ENCODE peak calls at places on chromosomes 3 and 15, in six cellular contexts. R is colonic mucosa, F is breast epithelium, U is HFFc6, G is OCI-LY7, O is choroid plexus epithelial cell. W is an unnamed sample.

GRCh38 chr3:61181874-61182273 is 69.4 kb downstream of the FHIT start:
- DNase-seq in R (no peak), F (no peak), U (no peak), G (no peak), O (peak; percentile 53), W (peak; percentile 4)

GRCh38 chr3:24155291-24155690 is 210.2 kb downstream of the NR1D2 start:
- DNase-seq in R (no peak), F (no peak), U (no peak), G (no peak), O (no peak), W (no peak)

GRCh38 chr3:196055683-196056270 is 26.1 kb downstream of the TFRC start:
- DNase-seq in R (no peak), F (no peak), U (no peak), G (no peak), O (peak; percentile 40), W (peak; percentile 13)

GRCh38 chr3:48435774-48436476 is 4.0 kb downstream of the CCDC51 start:
- DNase-seq in R (peak; percentile 92), F (peak; percentile 86), U (peak; percentile 78), G (peak; percentile 88), O (peak; percentile 93), W (peak; percentile 87)

GRCh38 chr15:62824111-62824737 is 218.3 kb upstream of the TPM1 start:
- DNase-seq in R (no peak), F (no peak), U (peak; percentile 66), G (no peak), O (peak; percentile 80), W (peak; percentile 68)

GRCh38 chr3:16303037-16303436 is 38.0 kb downstream of the OXNAD1 start:
- DNase-seq in R (no peak), F (no peak), U (no peak), G (no peak), O (no peak), W (no peak)

GRCh38 chr15:76994971-76995945 is at the start of gene PSTPIP1:
- DNase-seq in R (no peak), F (peak; percentile 42), U (no peak), G (peak; percentile 62), O (no peak), W (no peak)

GRCh38 chr3:87260270-87260669 is 16.1 kb downstream of the POU1F1 start:
- DNase-seq in R (peak; percentile 45), F (no peak), U (peak; percentile 48), G (peak; percentile 51), O (peak; percentile 81), W (peak; percentile 70)

GRCh38 chr15:60994842-60995495 is 234.1 kb downstream of the RORA start:
- DNase-seq in R (peak; percentile 26), F (no peak), U (no peak), G (no peak), O (no peak), W (no peak)

GRCh38 chr15:57213783-57214366 is 162.4 kb upstream of the CGNL1 start:
- DNase-seq in R (no peak), F (no peak), U (peak; percentile 56), G (peak; percentile 48), O (peak; percentile 84), W (peak; percentile 73)

GRCh38 chr15:42919794-42920280 is 741 bp downstream of the TTBK2 start:
- DNase-seq in R (peak; percentile 44), F (no peak), U (peak; percentile 44), G (peak; percentile 43), O (peak; percentile 41), W (peak; percentile 42)

GRCh38 chr3:36380171-36381031 is at the start of gene STAC:
- DNase-seq in R (peak; percentile 18), F (no peak), U (no peak), G (no peak), O (no peak), W (no peak)

GRCh38 chr15:25705430-25706115 is 157.6 kb downstream of the ATP10A start:
- DNase-seq in R (no peak), F (peak; percentile 41), U (no peak), G (no peak), O (no peak), W (no peak)

GRCh38 chr3:157098823-157099185 is 61.1 kb downstream of the CCNL1 start:
- DNase-seq in R (no peak), F (no peak), U (peak; percentile 62), G (no peak), O (peak; percentile 69), W (peak; percentile 68)

GRCh38 chr3:182917134-182917533 is 63.2 kb downstream of the DCUN1D1 start:
- DNase-seq in R (no peak), F (no peak), U (no peak), G (no peak), O (no peak), W (no peak)

DNA sequence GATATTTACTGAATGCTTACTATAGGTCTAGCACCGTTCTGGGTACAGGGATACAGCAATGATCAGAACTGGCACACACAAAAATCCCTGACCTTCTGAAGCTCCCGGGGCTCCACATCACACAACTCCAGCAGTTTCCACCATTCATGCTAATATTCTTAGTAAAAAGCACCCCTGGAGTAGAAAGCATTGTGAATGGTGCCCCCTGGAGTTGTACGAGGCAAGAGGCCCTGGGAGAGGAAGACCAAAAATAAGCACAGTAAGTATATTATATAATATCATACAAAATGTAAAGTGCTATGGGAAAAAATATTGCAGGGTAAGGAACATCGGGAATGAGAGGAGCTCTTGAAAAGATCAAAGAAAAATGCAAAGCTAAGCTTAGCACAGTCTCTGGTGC is 790 bp upstream of the SRGAP3 start:
- DNase-seq in R (no peak), F (no peak), U (no peak), G (no peak), O (no peak), W (no peak)
- TF ChIP-seq CTCF in R (no peak), F (no peak), U (peak; percentile 30), G (no peak), O (no peak), W (no peak)

GRCh38 chr3:153894857-153895256 is 226.3 kb upstream of the ARHGEF26 start:
- DNase-seq in R (no peak), F (no peak), U (no peak), G (no peak), O (no peak), W (no peak)

DNA sequence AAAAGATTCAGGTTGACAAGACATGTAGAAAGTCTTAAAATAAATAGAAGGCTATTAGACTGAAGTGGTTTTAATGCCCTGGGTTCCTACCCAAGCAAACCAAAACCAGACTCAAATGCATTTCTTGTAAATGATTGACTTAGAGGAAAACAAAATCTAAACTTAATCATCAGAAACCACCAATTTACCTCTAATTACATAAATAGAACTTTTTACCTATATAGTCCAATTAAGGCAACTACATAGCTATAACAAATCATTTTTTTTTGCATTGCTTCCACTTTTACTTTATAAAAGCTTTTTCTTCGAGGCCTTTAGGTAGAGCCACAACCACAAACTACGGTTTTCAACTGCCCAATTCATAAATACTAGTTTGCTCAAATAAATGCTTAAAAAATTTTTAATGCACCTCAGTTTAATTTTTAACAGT is 231.3 kb upstream of the ARHGEF26 start:
- DNase-seq in R (no peak), F (no peak), U (no peak), G (no peak), O (no peak), W (no peak)
- TF ChIP-seq CTCF in R (no peak), F (no peak), U (no peak), G (no peak), O (no peak), W (no peak)

DNA sequence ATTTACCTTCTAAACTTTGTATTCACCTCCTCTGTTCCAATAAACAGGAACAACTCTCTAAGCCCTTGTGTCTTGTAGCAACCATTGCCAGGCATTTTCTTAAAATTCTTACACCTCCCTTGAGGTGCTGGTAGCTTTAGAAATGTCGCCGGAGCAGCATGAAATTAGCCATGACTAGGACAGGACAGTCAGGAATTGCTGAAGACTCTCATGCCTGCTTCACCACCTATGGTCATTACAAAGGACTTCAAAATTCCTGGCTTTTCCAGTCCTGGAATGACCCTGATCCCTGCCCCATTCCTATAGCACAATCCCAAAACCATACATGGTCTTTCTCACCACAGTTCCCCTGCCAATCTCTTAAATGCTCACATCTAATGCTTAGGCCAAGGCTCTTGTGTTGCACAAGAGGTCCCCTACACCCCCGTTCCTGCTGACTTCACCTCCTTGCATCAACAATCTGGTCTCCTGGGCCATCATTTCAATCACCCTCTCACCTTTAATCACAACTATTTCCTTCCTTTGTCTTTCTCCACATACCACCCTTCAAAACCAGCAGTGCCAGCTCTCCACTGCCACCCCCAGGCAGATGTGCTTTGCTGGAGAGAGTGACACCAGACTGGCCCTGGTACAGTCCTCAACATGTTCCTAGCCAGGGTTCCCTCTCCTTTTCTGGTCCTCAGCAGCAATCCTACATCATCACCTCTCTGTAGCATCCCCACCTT is 113.2 kb upstream of the TJP1 start:
- DNase-seq in R (peak; percentile 48), F (no peak), U (no peak), G (peak; percentile 1), O (no peak), W (no peak)
- TF ChIP-seq CTCF in R (peak; percentile 41), F (no peak), U (peak; percentile 45), G (peak; percentile 36), O (peak; percentile 25), W (peak; percentile 16)

DNA sequence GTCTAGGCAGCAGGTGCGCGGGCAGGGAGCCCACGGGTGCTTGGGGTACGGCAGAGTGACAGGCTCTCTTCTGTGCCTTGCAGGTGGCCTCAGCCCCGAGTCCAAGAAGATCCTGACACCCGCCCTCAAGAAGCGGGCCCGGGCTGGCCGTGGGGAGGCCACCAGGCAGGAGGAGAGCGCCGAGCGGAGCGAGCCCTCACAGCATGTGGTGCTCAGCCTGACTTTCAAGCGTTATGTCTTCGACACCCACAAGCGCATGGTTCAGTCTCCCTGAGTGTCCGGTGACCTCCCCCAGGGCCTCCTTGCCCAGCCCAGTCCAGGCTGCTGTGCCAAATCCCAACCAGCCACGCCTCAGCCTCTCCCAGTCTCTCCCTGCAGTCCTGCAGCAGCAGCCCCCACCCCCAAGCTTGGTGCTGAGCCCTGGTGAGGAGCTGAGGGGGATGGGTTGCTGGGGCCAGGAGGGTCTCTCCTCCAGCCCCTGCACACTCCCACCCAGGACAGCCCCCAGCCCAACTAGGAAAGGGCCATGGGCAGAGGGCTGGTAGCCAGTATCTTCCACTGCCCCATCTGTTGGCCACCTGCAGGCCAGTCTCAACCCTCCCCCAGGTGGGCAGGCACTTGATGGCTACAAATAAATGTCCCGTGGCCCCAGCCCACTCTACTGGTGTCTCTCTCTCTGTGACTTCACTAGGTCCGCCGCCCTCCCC is 58.6 kb downstream of the DNAJB8 start:
- DNase-seq in R (no peak), F (no peak), U (no peak), G (no peak), O (no peak), W (no peak)
- TF ChIP-seq CTCF in R (no peak), F (no peak), U (no peak), G (no peak), O (no peak), W (no peak)

GRCh38 chr3:141487419-141488345 is 855 bp downstream of the RASA2 start:
- DNase-seq in R (peak; percentile 88), F (peak; percentile 80), U (peak; percentile 30), G (peak; percentile 94), O (peak; percentile 54), W (peak; percentile 37)
- TF ChIP-seq CTCF in R (no peak), F (peak; percentile 14), U (no peak), G (no peak), O (no peak), W (no peak)

W was measured in fibroblast of pulmonary artery.